ENCODE peak calls at places on chromosomes 1 and 21, in four cellular contexts. Y is H1, K is K562, V is HepG2. S is an unnamed sample.

GRCh38 chr1:24149854-24150227 is 6.9 kb upstream of the IL22RA1 start:
- DNase-seq in Y (no peak), K (peak; percentile 80), V (no peak), S (peak; percentile 76)

GRCh38 chr1:62230724-62231123 is 36.1 kb downstream of the L1TD1 start:
- DNase-seq in Y (no peak), K (no peak), V (no peak), S (peak; percentile 30)

GRCh38 chr1:59776960-59777852 is 37.5 kb upstream of the HOOK1 start:
- DNase-seq in Y (no peak), K (no peak), V (no peak), S (no peak)

GRCh38 chr21:35953570-35953969 is 106.8 kb downstream of the SETD4 start:
- DNase-seq in Y (no peak), K (no peak), V (peak; percentile 95), S (no peak)

GRCh38 chr1:227888404-227889046 is 59.2 kb downstream of the WNT9A start:
- DNase-seq in Y (no peak), K (no peak), V (no peak), S (no peak)

GRCh38 chr1:68542586-68542985 is 45.7 kb upstream of the DEPDC1 start:
- DNase-seq in Y (no peak), K (no peak), V (no peak), S (no peak)

GRCh38 chr1:51237313-51237700 is 1.2 kb downstream of the RNF11 start:
- DNase-seq in Y (no peak), K (no peak), V (no peak), S (no peak)

GRCh38 chr1:5973771-5974170 is 18.5 kb downstream of the NPHP4 start:
- DNase-seq in Y (no peak), K (no peak), V (no peak), S (no peak)

GRCh38 chr1:171739646-171740045 is 2.2 kb downstream of the VAMP4 start:
- DNase-seq in Y (no peak), K (no peak), V (no peak), S (no peak)

GRCh38 chr21:34890724-34891609 is 158.1 kb downstream of the RUNX1 start:
- DNase-seq in Y (no peak), K (no peak), V (no peak), S (no peak)

GRCh38 chr21:42040411-42041180 is 30.4 kb upstream of the ZBTB21 start:
- DNase-seq in Y (no peak), K (no peak), V (peak; percentile 67), S (peak; percentile 57)

GRCh38 chr1:15146142-15146541 is 7.4 kb upstream of the TMEM51 start:
- DNase-seq in Y (no peak), K (no peak), V (no peak), S (no peak)

GRCh38 chr21:45825209-45825602 is 156.4 kb upstream of the COL6A1 start:
- DNase-seq in Y (no peak), K (no peak), V (no peak), S (no peak)

GRCh38 chr21:44300262-44300959 is 558 bp downstream of the PFKL start:
- DNase-seq in Y (no peak), K (peak; percentile 95), V (peak; percentile 29), S (peak; percentile 42)

GRCh38 chr1:87555366-87555765 is 226.7 kb downstream of the LMO4 start:
- DNase-seq in Y (no peak), K (no peak), V (no peak), S (no peak)

GRCh38 chr1:163709636-163710035 is 387.9 kb downstream of the NUF2 start:
- DNase-seq in Y (no peak), K (no peak), V (no peak), S (no peak)

GRCh38 chr1:183315987-183316758 is 102.0 kb downstream of the NMNAT2 start:
- DNase-seq in Y (no peak), K (no peak), V (no peak), S (no peak)

GRCh38 chr1:246510147-246511030 is 3.3 kb upstream of the SMYD3 start:
- DNase-seq in Y (no peak), K (no peak), V (no peak), S (no peak)

GRCh38 chr1:28247603-28248272 is 11.6 kb upstream of the SESN2 start:
- DNase-seq in Y (no peak), K (no peak), V (no peak), S (no peak)

GRCh38 chr1:20366076-20366765 is 75.5 kb downstream of the VWA5B1 start:
- DNase-seq in Y (no peak), K (no peak), V (no peak), S (no peak)

GRCh38 chr21:44871576-44872265 is 1.8 kb downstream of the PTTG1IP start:
- DNase-seq in Y (no peak), K (no peak), V (peak; percentile 71), S (peak; percentile 39)

GRCh38 chr21:43874085-43874785 is 9.2 kb downstream of the AGPAT3 start:
- DNase-seq in Y (no peak), K (no peak), V (no peak), S (no peak)

GRCh38 chr1:26771643-26772321 is 16.0 kb upstream of the PIGV start:
- DNase-seq in Y (no peak), K (peak; percentile 91), V (peak; percentile 77), S (peak; percentile 69)

GRCh38 chr1:112026018-112026417 is 36.5 kb upstream of the KCND3 start:
- DNase-seq in Y (no peak), K (no peak), V (no peak), S (no peak)

GRCh38 chr1:202656057-202656456 is 54.2 kb downstream of the SYT2 start:
- DNase-seq in Y (no peak), K (peak; percentile 39), V (peak; percentile 22), S (peak; percentile 31)

GRCh38 chr1:29962831-29963247 is 726.5 kb downstream of the PTPRU start:
- DNase-seq in Y (no peak), K (peak; percentile 45), V (no peak), S (no peak)

GRCh38 chr1:32681999-32682398 is 20.6 kb downstream of the SYNC start:
- DNase-seq in Y (no peak), K (no peak), V (no peak), S (no peak)

GRCh38 chr1:40646385-40646784 is 19.1 kb downstream of the RIMS3 start:
- DNase-seq in Y (no peak), K (no peak), V (peak; percentile 55), S (no peak)

GRCh38 chr1:87064309-87064708 is 149.9 kb downstream of the HS2ST1 start:
- DNase-seq in Y (no peak), K (no peak), V (no peak), S (no peak)

GRCh38 chr1:248825909-248826760 is at the start of gene SH3BP5L:
- DNase-seq in Y (peak; percentile 74), K (peak; percentile 88), V (peak; percentile 93), S (peak; percentile 98)

GRCh38 chr1:155012052-155012546 is 9.5 kb downstream of the ZBTB7B start:
- DNase-seq in Y (peak; percentile 80), K (peak; percentile 79), V (no peak), S (peak; percentile 86)

GRCh38 chr1:220788146-220788545 is 1.4 kb downstream of the MTARC1 start:
- DNase-seq in Y (no peak), K (no peak), V (peak; percentile 21), S (no peak)

GRCh38 chr1:32413507-32414185 is 19.4 kb upstream of the BSDC1 start:
- DNase-seq in Y (no peak), K (peak; percentile 84), V (peak; percentile 83), S (peak; percentile 67)

DNA sequence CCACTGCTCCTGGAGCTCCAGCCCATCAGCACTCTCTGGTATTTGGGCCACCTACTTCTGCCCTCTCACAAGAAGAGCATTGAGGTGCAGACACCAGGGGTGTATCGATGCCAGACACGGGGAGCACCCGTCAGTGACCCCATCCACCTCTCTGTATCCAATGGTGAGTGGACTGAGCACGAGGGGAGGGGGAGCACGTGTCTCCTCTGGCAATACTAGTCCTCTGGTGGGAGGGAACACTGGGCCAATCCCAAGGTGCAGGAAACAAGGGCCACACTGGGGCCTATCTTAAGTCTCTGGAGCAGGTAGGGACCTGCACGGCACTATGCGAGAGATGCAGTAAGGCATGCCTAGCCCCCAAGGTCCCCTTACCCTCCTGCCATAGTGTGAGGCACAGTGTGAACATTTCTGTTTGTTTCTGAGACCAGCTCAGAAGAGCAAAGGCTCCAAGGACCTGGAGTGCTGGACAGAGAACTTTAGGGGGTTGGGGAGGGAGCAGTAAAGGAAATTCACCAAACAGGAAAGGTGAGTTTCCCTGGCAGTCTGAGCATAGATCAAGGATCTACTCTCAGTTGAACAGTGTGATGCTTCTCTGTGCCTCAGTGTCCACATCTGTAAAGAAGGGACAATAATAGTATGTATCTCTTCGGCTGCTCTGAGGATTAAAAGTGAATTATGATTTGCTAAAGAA is 2.3 kb downstream of the FCRLB start:
- DNase-seq in Y (no peak), K (no peak), V (no peak), S (no peak)
- H3K4me2 ChIP-seq in Y (no peak overlapping the region), K (no peak overlapping the region), V (no peak overlapping the region), S (no peak overlapping the region)

DNA sequence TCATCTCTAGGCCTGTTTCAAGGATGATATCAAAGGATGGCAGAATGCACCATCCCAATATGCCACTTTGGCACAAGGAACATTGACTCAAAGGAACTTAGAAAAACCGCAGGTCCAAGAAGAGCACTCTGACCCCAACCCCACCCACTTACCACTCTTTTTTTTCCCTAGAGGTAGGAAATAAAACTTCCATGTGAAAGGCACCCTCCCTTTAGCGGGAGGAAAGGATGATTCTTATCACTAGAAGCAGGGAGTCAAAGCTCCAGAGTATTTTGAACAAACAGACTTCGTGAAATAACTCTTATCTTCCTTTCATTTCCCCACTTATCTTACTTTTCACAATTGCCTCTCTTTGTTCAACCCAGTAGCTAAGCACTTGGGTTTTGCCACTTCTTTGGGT is 22.2 kb downstream of the PSMG1 start:
- DNase-seq in Y (no peak), K (peak; percentile 40), V (no peak), S (no peak)
- TF ChIP-seq PHF8 in Y (no peak), K (no peak), V (no peak), S (no peak)

GRCh38 chr1:16174886-16175598 is 19.2 kb upstream of the EPHA2 start:
- DNase-seq in Y (no peak), K (no peak), V (no peak), S (no peak)
- H3K4me2 ChIP-seq in Y (no peak overlapping the region), K (no peak overlapping the region), V (no peak overlapping the region), S (peak overlapping the region; percentile 72)

GRCh38 chr1:43853161-43853921 is 80.3 kb upstream of the ARTN start:
- DNase-seq in Y (no peak), K (no peak), V (no peak), S (no peak)
- TF ChIP-seq PHF8 in Y (no peak), K (no peak), V (no peak), S (no peak)

DNA sequence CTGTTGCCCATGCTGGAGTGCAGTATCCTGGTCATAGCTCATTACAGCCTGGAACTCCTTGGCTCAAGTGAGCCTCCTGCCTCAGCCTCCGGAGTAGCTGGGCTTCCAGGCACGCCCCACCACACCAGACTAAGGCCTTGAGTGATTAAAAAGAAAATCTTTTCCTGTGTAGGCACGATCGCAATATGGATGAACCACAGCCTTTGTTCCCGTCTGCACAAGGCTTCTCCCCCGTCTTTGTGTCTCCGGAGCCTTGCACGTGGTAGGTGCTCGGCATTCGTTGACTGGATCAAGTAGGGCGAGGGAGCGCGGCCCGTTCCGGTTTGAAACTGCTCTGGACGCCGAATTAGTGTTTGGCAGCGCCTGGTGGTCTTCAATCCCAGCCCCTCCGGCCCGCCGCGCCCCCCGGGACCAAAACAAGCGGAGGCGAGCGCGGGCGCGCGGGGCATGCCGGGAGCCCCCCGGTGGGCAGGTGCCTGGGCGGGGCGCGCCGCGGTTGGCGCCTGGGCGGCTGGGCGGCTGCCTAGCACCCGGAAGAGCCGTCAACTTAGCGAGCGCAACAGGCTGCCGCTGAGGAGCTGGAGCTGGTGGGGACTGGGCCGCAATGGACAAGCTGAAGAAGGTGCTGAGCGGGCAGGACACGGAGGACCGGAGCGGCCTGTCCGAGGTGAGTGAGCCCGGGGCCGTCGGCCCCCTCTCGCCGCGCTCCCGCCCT is at the start of gene SFT2D2:
- DNase-seq in Y (no peak), K (peak; percentile 96), V (peak; percentile 55), S (peak; percentile 83)
- H3K4me2 ChIP-seq in Y (peak within 1 kb of the TSS; percentile 76), K (peak within 1 kb of the TSS; percentile 76), V (peak within 1 kb of the TSS; percentile 94), S (peak within 1 kb of the TSS; percentile 93)

S was measured in A549.